ENCODE peak calls at places on chromosome 19, in four cellular contexts. T is stimulated activated CD8-positive, alpha-beta memory T cell treated with anti-CD3 and anti-CD28 coated beads, Interleukin-2, amount 100 ng/mL, for 48 hours; J is AG09319; Y is activated CD4-positive, alpha-beta T cell treated with anti-CD3 and anti-CD28 coated beads, Interleukin-2, amount 50 U/mL, for 48 hours. M is an unnamed sample.
A peak's percentile ranks its signal among the peaks of the same experiment; 100 is the strongest.

GRCh38 chr19:954672-955494 is 29.0 kb downstream of the ARID3A start:
- DNase-seq in J (no peak), Y (peak; percentile 25), T (no peak), M (peak; percentile 92)

GRCh38 chr19:30327331-30327730 is 44.9 kb upstream of the ZNF536 start:
- DNase-seq in T (no peak), J (no peak), Y (no peak), M (no peak)

GRCh38 chr19:40565910-40566495 is 10.7 kb upstream of the SHKBP1 start:
- DNase-seq in T (no peak), J (no peak), Y (no peak), M (no peak)

GRCh38 chr19:13796301-13797057 is 1.2 kb downstream of the ZSWIM4 start:
- DNase-seq in T (no peak), Y (no peak), J (peak; percentile 86), M (no peak)

GRCh38 chr19:46898731-46899130 is 37.9 kb downstream of the ARHGAP35 start:
- DNase-seq in T (no peak), Y (no peak), J (no peak), M (no peak)

GRCh38 chr19:52007436-52007804 is 591 bp downstream of the ZNF615 start:
- DNase-seq in T (no peak), Y (no peak), J (no peak), M (no peak)

GRCh38 chr19:56150358-56150757 is 9.3 kb downstream of the ZNF444 start:
- DNase-seq in Y (no peak), T (no peak), J (no peak), M (no peak)

GRCh38 chr19:11577451-11578341 is at the start of gene ACP5:
- DNase-seq in Y (no peak), T (no peak), J (no peak), M (no peak)

GRCh38 chr19:17389957-17390664 is 3.9 kb downstream of the CCDC194 start:
- DNase-seq in Y (no peak), T (no peak), J (no peak), M (no peak)

GRCh38 chr19:40335855-40336700 is 12.1 kb downstream of the C19orf47 start:
- DNase-seq in T (no peak), J (no peak), Y (no peak), M (no peak)

GRCh38 chr19:14496849-14497346 is 971 bp upstream of the GIPC1 start:
- DNase-seq in J (no peak), T (no peak), Y (no peak), M (no peak)

GRCh38 chr19:39112338-39112890 is 13.2 kb upstream of the PAK4 start:
- DNase-seq in Y (no peak), J (no peak), T (no peak), M (no peak)

GRCh38 chr19:17328517-17329060 is 6.1 kb downstream of the ANO8 start:
- DNase-seq in Y (no peak), J (no peak), T (no peak), M (no peak)

GRCh38 chr19:45753548-45753947 is 15.5 kb downstream of the SIX5 start:
- DNase-seq in T (no peak), Y (no peak), J (no peak), M (peak; percentile 19)

GRCh38 chr19:6971366-6971765 is 49.9 kb downstream of the MBD3L2B start:
- DNase-seq in J (no peak), T (no peak), Y (no peak), M (no peak)

GRCh38 chr19:53868091-53868891 is 608 bp downstream of the MYADM start:
- DNase-seq in Y (peak; percentile 53), J (no peak), T (no peak), M (no peak)

GRCh38 chr19:10876459-10877240 is 5.3 kb downstream of the CARM1 start:
- DNase-seq in T (no peak), J (no peak), Y (peak; percentile 20), M (no peak)

GRCh38 chr19:56671613-56671994 is at the start of gene ZNF835:
- DNase-seq in J (no peak), T (peak; percentile 75), Y (peak; percentile 82), M (no peak)

GRCh38 chr19:51311388-51312257 is at the start of gene IGLON5:
- DNase-seq in J (no peak), T (no peak), Y (no peak), M (no peak)

GRCh38 chr19:46481947-46482346 is 10.6 kb upstream of the PNMA8A start:
- DNase-seq in T (no peak), Y (no peak), J (no peak), M (no peak)

GRCh38 chr19:38667552-38668205 is 20.2 kb downstream of the ACTN4 start:
- DNase-seq in Y (no peak), J (peak; percentile 69), T (no peak), M (no peak)

GRCh38 chr19:10670187-10670586 is 16.0 kb downstream of the ILF3 start:
- DNase-seq in T (no peak), Y (no peak), J (no peak), M (no peak)

GRCh38 chr19:8050274-8051096 is 2.1 kb upstream of the CCL25 start:
- DNase-seq in J (peak; percentile 4), Y (peak; percentile 95), T (peak; percentile 77), M (peak; percentile 85)

GRCh38 chr19:52959613-52960295 is 2.9 kb downstream of the ZNF816 start:
- DNase-seq in J (no peak), Y (no peak), T (no peak), M (no peak)

GRCh38 chr19:34320277-34320676 is 44.7 kb upstream of the GPI start:
- DNase-seq in J (no peak), Y (no peak), T (no peak), M (no peak)

GRCh38 chr19:4094761-4095487 is 28.2 kb upstream of the ZBTB7A start:
- DNase-seq in T (no peak), J (no peak), Y (no peak), M (no peak)

GRCh38 chr19:2119916-2120785 is 23.4 kb downstream of the IZUMO4 start:
- DNase-seq in J (no peak), T (no peak), Y (no peak), M (no peak)

GRCh38 chr19:18764591-18765051 is 26.5 kb downstream of the COMP start:
- DNase-seq in Y (no peak), T (no peak), J (no peak), M (no peak)

GRCh38 chr19:34067861-34068271 is 104.4 kb upstream of the LSM14A start:
- DNase-seq in Y (no peak), J (no peak), T (no peak), M (no peak)

GRCh38 chr19:43711751-43712355 is 4.0 kb upstream of the IRGC start:
- DNase-seq in Y (peak; percentile 7), J (no peak), T (no peak), M (no peak)

GRCh38 chr19:51364200-51365106 is 1.7 kb downstream of the ETFB start:
- DNase-seq in J (no peak), T (no peak), Y (no peak), M (no peak)

GRCh38 chr19:19032420-19033175 is 719 bp downstream of the SUGP2 start:
- DNase-seq in J (peak; percentile 75), T (peak; percentile 79), Y (peak; percentile 87), M (peak; percentile 78)

GRCh38 chr19:48085077-48085476 is 25.5 kb downstream of the PLA2G4C start:
- DNase-seq in T (no peak), J (no peak), Y (no peak), M (no peak)